ENCODE peak calls at places on chromosomes 2 and 18, in nine cellular contexts. One of them, this sample, is unnamed.

GRCh38 chr2:150211164-150211631 is 276.3 kb downstream of the RND3 start:
- DNase-seq in NCI-H460: peak; percentile 4
- DNase-seq in T-helper 9 cell: no peak
- DNase-seq in cardiac muscle cell: no peak
- DNase-seq in naive thymus-derived CD8-positive, alpha-beta T cell: no peak
- DNase-seq in iPS-NIHi11: no peak
- DNase-seq in AG08396: peak; percentile 24
- DNase-seq in cardiac fibroblast: peak; percentile 63
- DNase-seq in fibroblast of mammary gland: peak; percentile 67
- DNase-seq in this sample: no peak

GRCh38 chr2:38464971-38465788 is 88.1 kb upstream of the ATL2 start:
- DNase-seq in T-helper 9 cell: no peak
- DNase-seq in AG08396: no peak
- DNase-seq in cardiac fibroblast: no peak
- DNase-seq in cardiac muscle cell: no peak
- DNase-seq in fibroblast of mammary gland: no peak
- DNase-seq in NCI-H460: no peak
- DNase-seq in iPS-NIHi11: no peak
- DNase-seq in naive thymus-derived CD8-positive, alpha-beta T cell: no peak
- DNase-seq in this sample: no peak

GRCh38 chr2:207938886-207939285 is 86.4 kb downstream of the PLEKHM3 start:
- DNase-seq in NCI-H460: no peak
- DNase-seq in cardiac fibroblast: no peak
- DNase-seq in cardiac muscle cell: no peak
- DNase-seq in fibroblast of mammary gland: no peak
- DNase-seq in T-helper 9 cell: no peak
- DNase-seq in iPS-NIHi11: no peak
- DNase-seq in naive thymus-derived CD8-positive, alpha-beta T cell: no peak
- DNase-seq in AG08396: no peak
- DNase-seq in this sample: no peak

GRCh38 chr18:53795061-53795460 is 429.4 kb downstream of the MBD2 start:
- DNase-seq in NCI-H460: no peak
- DNase-seq in cardiac muscle cell: no peak
- DNase-seq in T-helper 9 cell: no peak
- DNase-seq in cardiac fibroblast: peak; percentile 11
- DNase-seq in iPS-NIHi11: no peak
- DNase-seq in fibroblast of mammary gland: peak; percentile 73
- DNase-seq in AG08396: no peak
- DNase-seq in naive thymus-derived CD8-positive, alpha-beta T cell: no peak
- DNase-seq in this sample: no peak

GRCh38 chr18:58998421-58999203 is 133.9 kb downstream of the ZNF532 start:
- DNase-seq in cardiac muscle cell: no peak
- DNase-seq in cardiac fibroblast: peak; percentile 86
- DNase-seq in T-helper 9 cell: no peak
- DNase-seq in fibroblast of mammary gland: peak; percentile 89
- DNase-seq in NCI-H460: no peak
- DNase-seq in naive thymus-derived CD8-positive, alpha-beta T cell: no peak
- DNase-seq in AG08396: no peak
- DNase-seq in iPS-NIHi11: no peak
- DNase-seq in this sample: no peak

GRCh38 chr2:108884629-108885028 is 98.1 kb downstream of the CCDC138 start:
- DNase-seq in naive thymus-derived CD8-positive, alpha-beta T cell: no peak
- DNase-seq in NCI-H460: no peak
- DNase-seq in T-helper 9 cell: no peak
- DNase-seq in cardiac muscle cell: peak; percentile 42
- DNase-seq in iPS-NIHi11: no peak
- DNase-seq in cardiac fibroblast: no peak
- DNase-seq in AG08396: no peak
- DNase-seq in fibroblast of mammary gland: no peak
- DNase-seq in this sample: no peak

GRCh38 chr18:49851624-49852023 is 38.3 kb upstream of the ACAA2 start:
- DNase-seq in cardiac fibroblast: no peak
- DNase-seq in naive thymus-derived CD8-positive, alpha-beta T cell: no peak
- DNase-seq in iPS-NIHi11: no peak
- DNase-seq in T-helper 9 cell: no peak
- DNase-seq in fibroblast of mammary gland: no peak
- DNase-seq in AG08396: no peak
- DNase-seq in NCI-H460: no peak
- DNase-seq in cardiac muscle cell: no peak
- DNase-seq in this sample: no peak

GRCh38 chr2:55019547-55020258 is 30.5 kb downstream of the RTN4 start:
- DNase-seq in NCI-H460: no peak
- DNase-seq in AG08396: no peak
- DNase-seq in cardiac fibroblast: no peak
- DNase-seq in T-helper 9 cell: no peak
- DNase-seq in cardiac muscle cell: no peak
- DNase-seq in naive thymus-derived CD8-positive, alpha-beta T cell: no peak
- DNase-seq in iPS-NIHi11: no peak
- DNase-seq in fibroblast of mammary gland: no peak
- DNase-seq in this sample: no peak

GRCh38 chr2:63977904-63978303 is 41.3 kb downstream of the VPS54 start:
- DNase-seq in iPS-NIHi11: no peak
- DNase-seq in naive thymus-derived CD8-positive, alpha-beta T cell: peak; percentile 9
- DNase-seq in cardiac muscle cell: no peak
- DNase-seq in AG08396: no peak
- DNase-seq in NCI-H460: no peak
- DNase-seq in cardiac fibroblast: no peak
- DNase-seq in T-helper 9 cell: no peak
- DNase-seq in fibroblast of mammary gland: no peak
- DNase-seq in this sample: no peak

GRCh38 chr2:5227062-5227699 is 465.0 kb upstream of the SOX11 start:
- DNase-seq in NCI-H460: no peak
- DNase-seq in T-helper 9 cell: no peak
- DNase-seq in AG08396: no peak
- DNase-seq in naive thymus-derived CD8-positive, alpha-beta T cell: no peak
- DNase-seq in fibroblast of mammary gland: no peak
- DNase-seq in iPS-NIHi11: no peak
- DNase-seq in cardiac fibroblast: no peak
- DNase-seq in cardiac muscle cell: no peak
- DNase-seq in this sample: no peak

GRCh38 chr18:76456018-76456750 is 38.9 kb downstream of the ZNF516 start:
- DNase-seq in T-helper 9 cell: no peak
- DNase-seq in cardiac fibroblast: peak; percentile 41
- DNase-seq in AG08396: no peak
- DNase-seq in iPS-NIHi11: no peak
- DNase-seq in fibroblast of mammary gland: no peak
- DNase-seq in NCI-H460: no peak
- DNase-seq in naive thymus-derived CD8-positive, alpha-beta T cell: no peak
- DNase-seq in cardiac muscle cell: no peak
- DNase-seq in this sample: no peak

GRCh38 chr18:7524786-7525185 is 42.3 kb upstream of the PTPRM start:
- DNase-seq in cardiac fibroblast: peak; percentile 18
- DNase-seq in AG08396: no peak
- DNase-seq in iPS-NIHi11: no peak
- DNase-seq in naive thymus-derived CD8-positive, alpha-beta T cell: no peak
- DNase-seq in cardiac muscle cell: no peak
- DNase-seq in fibroblast of mammary gland: peak; percentile 15
- DNase-seq in NCI-H460: no peak
- DNase-seq in T-helper 9 cell: no peak
- DNase-seq in this sample: no peak

GRCh38 chr2:9703085-9703641 is 72.4 kb upstream of the YWHAQ start:
- DNase-seq in iPS-NIHi11: peak; percentile 52
- DNase-seq in T-helper 9 cell: peak; percentile 82
- DNase-seq in cardiac muscle cell: no peak
- DNase-seq in fibroblast of mammary gland: peak; percentile 97
- DNase-seq in cardiac fibroblast: peak; percentile 94
- DNase-seq in NCI-H460: peak; percentile 22
- DNase-seq in naive thymus-derived CD8-positive, alpha-beta T cell: peak; percentile 70
- DNase-seq in AG08396: peak; percentile 85
- DNase-seq in this sample: peak; percentile 89

GRCh38 chr2:62662548-62662947 is 43.0 kb upstream of the EHBP1 start:
- DNase-seq in fibroblast of mammary gland: no peak
- DNase-seq in cardiac muscle cell: no peak
- DNase-seq in AG08396: no peak
- DNase-seq in T-helper 9 cell: no peak
- DNase-seq in NCI-H460: no peak
- DNase-seq in naive thymus-derived CD8-positive, alpha-beta T cell: no peak
- DNase-seq in iPS-NIHi11: peak; percentile 13
- DNase-seq in cardiac fibroblast: peak; percentile 29
- DNase-seq in this sample: no peak

GRCh38 chr18:11747731-11748130 is 58.7 kb downstream of the GNAL start:
- DNase-seq in fibroblast of mammary gland: no peak
- DNase-seq in NCI-H460: no peak
- DNase-seq in cardiac muscle cell: no peak
- DNase-seq in T-helper 9 cell: no peak
- DNase-seq in cardiac fibroblast: no peak
- DNase-seq in iPS-NIHi11: peak; percentile 81
- DNase-seq in AG08396: no peak
- DNase-seq in naive thymus-derived CD8-positive, alpha-beta T cell: no peak
- DNase-seq in this sample: no peak

GRCh38 chr2:62074233-62074632 is 121.7 kb upstream of the B3GNT2 start:
- DNase-seq in NCI-H460: no peak
- DNase-seq in iPS-NIHi11: peak; percentile 10
- DNase-seq in AG08396: no peak
- DNase-seq in cardiac fibroblast: no peak
- DNase-seq in naive thymus-derived CD8-positive, alpha-beta T cell: no peak
- DNase-seq in fibroblast of mammary gland: peak; percentile 4
- DNase-seq in T-helper 9 cell: no peak
- DNase-seq in cardiac muscle cell: no peak
- DNase-seq in this sample: no peak

GRCh38 chr2:12663306-12664037 is 53.3 kb upstream of the TRIB2 start:
- DNase-seq in cardiac fibroblast: no peak
- DNase-seq in iPS-NIHi11: no peak
- DNase-seq in NCI-H460: no peak
- DNase-seq in AG08396: no peak
- DNase-seq in cardiac muscle cell: no peak
- DNase-seq in naive thymus-derived CD8-positive, alpha-beta T cell: no peak
- DNase-seq in fibroblast of mammary gland: no peak
- DNase-seq in T-helper 9 cell: no peak
- DNase-seq in this sample: no peak

GRCh38 chr18:74748809-74749208 is 151.1 kb downstream of the ZNF407 start:
- DNase-seq in iPS-NIHi11: no peak
- DNase-seq in naive thymus-derived CD8-positive, alpha-beta T cell: no peak
- DNase-seq in cardiac muscle cell: no peak
- DNase-seq in cardiac fibroblast: no peak
- DNase-seq in fibroblast of mammary gland: no peak
- DNase-seq in T-helper 9 cell: no peak
- DNase-seq in NCI-H460: no peak
- DNase-seq in AG08396: no peak
- DNase-seq in this sample: no peak

GRCh38 chr2:134107402-134107801 is 146.5 kb upstream of the MGAT5 start:
- DNase-seq in cardiac muscle cell: no peak
- DNase-seq in T-helper 9 cell: no peak
- DNase-seq in iPS-NIHi11: peak; percentile 40
- DNase-seq in cardiac fibroblast: no peak
- DNase-seq in NCI-H460: no peak
- DNase-seq in AG08396: no peak
- DNase-seq in fibroblast of mammary gland: no peak
- DNase-seq in naive thymus-derived CD8-positive, alpha-beta T cell: no peak
- DNase-seq in this sample: no peak

GRCh38 chr18:34592961-34593382 is 117.1 kb upstream of the DTNA start:
- DNase-seq in AG08396: peak; percentile 37
- DNase-seq in cardiac muscle cell: peak; percentile 88
- DNase-seq in naive thymus-derived CD8-positive, alpha-beta T cell: no peak
- DNase-seq in T-helper 9 cell: no peak
- DNase-seq in iPS-NIHi11: peak; percentile 26
- DNase-seq in cardiac fibroblast: peak; percentile 69
- DNase-seq in fibroblast of mammary gland: peak; percentile 53
- DNase-seq in NCI-H460: no peak
- DNase-seq in this sample: no peak

GRCh38 chr18:44036500-44036899 is 644.2 kb upstream of the SETBP1 start:
- DNase-seq in AG08396: no peak
- DNase-seq in T-helper 9 cell: no peak
- DNase-seq in fibroblast of mammary gland: no peak
- DNase-seq in iPS-NIHi11: peak; percentile 36
- DNase-seq in cardiac fibroblast: peak; percentile 19
- DNase-seq in naive thymus-derived CD8-positive, alpha-beta T cell: no peak
- DNase-seq in NCI-H460: no peak
- DNase-seq in cardiac muscle cell: peak; percentile 13
- DNase-seq in this sample: no peak

GRCh38 chr2:209788925-209789324 is 17.3 kb downstream of the UNC80 start:
- DNase-seq in T-helper 9 cell: no peak
- DNase-seq in NCI-H460: no peak
- DNase-seq in fibroblast of mammary gland: no peak
- DNase-seq in AG08396: no peak
- DNase-seq in naive thymus-derived CD8-positive, alpha-beta T cell: no peak
- DNase-seq in cardiac fibroblast: no peak
- DNase-seq in iPS-NIHi11: no peak
- DNase-seq in cardiac muscle cell: no peak
- DNase-seq in this sample: no peak

GRCh38 chr18:48762022-48762421 is 188.7 kb downstream of the SMAD7 start:
- DNase-seq in fibroblast of mammary gland: no peak
- DNase-seq in cardiac fibroblast: no peak
- DNase-seq in NCI-H460: no peak
- DNase-seq in AG08396: no peak
- DNase-seq in T-helper 9 cell: no peak
- DNase-seq in iPS-NIHi11: no peak
- DNase-seq in cardiac muscle cell: no peak
- DNase-seq in naive thymus-derived CD8-positive, alpha-beta T cell: no peak
- DNase-seq in this sample: no peak

GRCh38 chr2:17035010-17035409 is 369.4 kb upstream of the CYRIA start:
- DNase-seq in cardiac fibroblast: no peak
- DNase-seq in AG08396: no peak
- DNase-seq in NCI-H460: no peak
- DNase-seq in cardiac muscle cell: no peak
- DNase-seq in iPS-NIHi11: no peak
- DNase-seq in fibroblast of mammary gland: peak; percentile 3
- DNase-seq in T-helper 9 cell: no peak
- DNase-seq in naive thymus-derived CD8-positive, alpha-beta T cell: no peak
- DNase-seq in this sample: no peak

GRCh38 chr2:190649798-190650390 is 1.0 kb downstream of the NAB1 start:
- DNase-seq in naive thymus-derived CD8-positive, alpha-beta T cell: no peak
- DNase-seq in NCI-H460: no peak
- DNase-seq in cardiac muscle cell: peak; percentile 36
- DNase-seq in AG08396: no peak
- DNase-seq in T-helper 9 cell: no peak
- DNase-seq in fibroblast of mammary gland: no peak
- DNase-seq in iPS-NIHi11: peak; percentile 21
- DNase-seq in cardiac fibroblast: peak; percentile 47
- DNase-seq in this sample: no peak